ENCODE peak calls at places on chromosomes 11 and 22, in six cellular contexts. D is GM06990, G is astrocyte of the spinal cord, R is mammary epithelial cell, W is breast epithelium, Z is foreskin fibroblast. P is an unnamed sample.

GRCh38 chr11:113806403-113806802 is 26.8 kb downstream of the CLDN25 start:
- DNase-seq in W (no peak), R (peak), Z (peak), D (no peak), G (no peak), P (no peak)

GRCh38 chr11:3058753-3059664 is 1.8 kb upstream of the CARS1 start:
- DNase-seq in W (no peak), D (no peak), G (peak), R (peak), Z (peak), P (peak)

GRCh38 chr11:132361011-132361550 is 990.7 kb downstream of the NTM start:
- DNase-seq in Z (no peak), G (no peak), D (no peak), R (no peak), W (no peak), P (no peak)

GRCh38 chr11:106381895-106382294 is 304.4 kb downstream of the AASDHPPT start:
- DNase-seq in Z (no peak), R (no peak), D (no peak), W (no peak), G (no peak), P (no peak)

GRCh38 chr11:97544401-97544800 is 1154.6 kb downstream of the JRKL start:
- DNase-seq in G (peak), W (no peak), R (no peak), Z (no peak), D (no peak), P (no peak)

GRCh38 chr22:39135092-39135896 is 17.2 kb downstream of the CBX7 start:
- DNase-seq in Z (peak), D (no peak), R (peak), W (peak), G (peak), P (no peak)

GRCh38 chr22:50189184-50189848 is 3.6 kb downstream of the TRABD start:
- DNase-seq in R (no peak), Z (no peak), G (no peak), D (no peak), W (no peak), P (no peak)

GRCh38 chr22:41360126-41360525 is 21.6 kb upstream of the TEF start:
- DNase-seq in Z (no peak), R (no peak), G (no peak), D (no peak), W (no peak), P (no peak)

GRCh38 chr11:102807921-102808320 is 10.0 kb upstream of the MMP1 start:
- DNase-seq in D (no peak), G (peak), Z (no peak), R (no peak), W (no peak), P (no peak)

GRCh38 chr22:50282361-50283144 is 12.4 kb upstream of the MAPK11 start:
- DNase-seq in D (no peak), R (peak), Z (peak), G (peak), W (peak), P (no peak)

GRCh38 chr11:121723261-121723741 is 270.5 kb upstream of the SORL1-AS1 start:
- DNase-seq in Z (peak), D (no peak), G (peak), R (no peak), W (no peak), P (no peak)

GRCh38 chr22:45507798-45508197 is 5.1 kb downstream of the FBLN1 start:
- DNase-seq in W (no peak), R (no peak), Z (no peak), G (no peak), D (no peak), P (no peak)

GRCh38 chr22:41237707-41238569 is 2.8 kb downstream of the CHADL start:
- DNase-seq in Z (peak), G (peak), R (peak), D (peak), W (peak), P (no peak)

GRCh38 chr11:7965386-7965785 is at the start of gene NLRP10:
- DNase-seq in R (peak), G (peak), D (no peak), Z (peak), W (no peak), P (peak)
- H3K4me3 ChIP-seq in R (no peak), G (no peak), D (no peak), Z (no peak), W (no peak), P (no peak)

DNA sequence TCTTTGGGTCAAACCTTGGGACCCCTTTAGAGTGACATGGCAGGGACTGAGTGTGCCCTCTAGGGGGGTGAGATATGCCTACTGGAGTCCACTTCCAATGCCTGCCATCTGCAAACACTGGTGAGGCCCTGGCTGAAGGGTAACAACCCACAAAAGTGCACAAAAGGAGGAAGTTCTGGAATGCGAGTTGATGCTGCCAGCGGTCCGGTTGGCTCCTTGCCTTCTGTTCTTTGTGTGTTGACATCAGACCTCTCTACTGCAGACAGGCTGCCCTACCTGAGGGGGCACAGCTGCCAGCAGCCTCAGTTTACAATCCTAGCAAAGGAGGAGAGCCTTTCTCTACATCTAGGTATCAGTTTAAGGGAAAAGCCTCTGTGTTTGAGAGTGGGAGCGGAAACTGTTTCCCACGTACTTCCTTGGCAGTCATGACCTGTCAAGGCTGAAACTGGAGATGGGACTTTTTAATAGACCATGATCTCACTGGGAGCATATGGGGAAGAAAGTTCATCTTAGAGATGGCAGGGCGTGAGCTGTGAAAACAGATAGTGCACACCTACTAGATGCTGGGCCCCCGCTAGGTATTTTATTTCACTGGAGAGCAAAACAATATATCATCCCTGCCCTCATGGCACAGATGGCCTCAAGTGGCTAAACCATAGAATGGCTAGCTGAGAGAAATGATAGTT is 27.2 kb downstream of the BMAL1 start:
- DNase-seq in D (no peak), G (no peak), R (no peak), W (no peak), Z (no peak), P (no peak)
- H3K4me3 ChIP-seq in D (no peak), G (no peak), R (no peak), W (no peak), Z (no peak), P (no peak)

GRCh38 chr22:37609240-37610152 is 862 bp downstream of the GGA1 start:
- DNase-seq in Z (peak), R (peak), D (no peak), G (no peak), W (no peak), P (no peak)

GRCh38 chr22:37611202-37611601 is 2.6 kb downstream of the GGA1 start:
- DNase-seq in Z (peak), R (no peak), W (no peak), D (no peak), G (no peak), P (no peak)

GRCh38 chr22:37608477-37609239 is at the start of gene GGA1:
- DNase-seq in R (peak), W (peak), G (peak), D (peak), Z (peak), P (peak)

GRCh38 chr22:37607912-37608476 is 640 bp upstream of the GGA1 start:
- DNase-seq in Z (no peak), W (no peak), R (no peak), G (no peak), D (no peak), P (no peak)

GRCh38 chr22:37610480-37611148 is 2.0 kb downstream of the GGA1 start:
- DNase-seq in G (no peak), W (no peak), Z (no peak), R (no peak), D (no peak), P (no peak)
- H3K4me3 ChIP-seq in G (no peak), W (no peak), Z (no peak), R (no peak), D (peak), P (no peak)

GRCh38 chr22:24181996-24182560 is 791 bp downstream of the SUSD2 start:
- DNase-seq in D (no peak), W (no peak), R (no peak), G (no peak), Z (no peak), P (no peak)
- H3K4me3 ChIP-seq in D (no peak), W (peak), R (no peak), G (no peak), Z (no peak), P (no peak)

DNA sequence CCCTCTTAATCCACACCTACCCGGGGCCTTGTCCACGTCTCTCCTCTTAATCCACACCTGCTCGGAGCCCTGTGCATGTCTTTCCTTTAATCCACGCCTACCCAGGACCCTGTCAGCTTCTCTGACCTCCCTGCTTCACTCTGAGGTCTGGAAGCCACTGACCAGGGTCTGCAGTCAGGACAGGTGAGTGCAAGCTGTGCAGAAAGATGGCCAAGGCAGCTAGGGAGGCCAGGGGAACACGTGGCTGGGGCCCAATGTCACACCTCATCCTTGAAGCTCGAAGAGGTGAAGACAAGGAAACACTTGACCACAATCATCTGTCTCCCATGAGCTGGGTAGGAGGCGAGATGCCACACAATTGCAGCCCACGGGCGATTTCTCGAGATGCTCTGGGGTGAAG is 1516.9 kb downstream of the BRD1 start:
- DNase-seq in Z (no peak), R (no peak), D (no peak), G (no peak), W (no peak), P (no peak)
- H3K4me3 ChIP-seq in Z (no peak), R (no peak), D (no peak), G (no peak), W (no peak), P (no peak)

GRCh38 chr11:57640068-57640800 is 9.5 kb downstream of the YPEL4 start:
- DNase-seq in W (no peak), D (no peak), R (no peak), Z (no peak), G (no peak), P (no peak)
- H3K4me3 ChIP-seq in W (peak), D (no peak), R (peak), Z (peak), G (peak), P (peak)

GRCh38 chr11:65434667-65435179 is 12.1 kb downstream of the NEAT1 start:
- DNase-seq in R (no peak), G (peak), W (no peak), Z (peak), D (no peak), P (no peak)
- H3K4me3 ChIP-seq in R (no peak), G (no peak), W (no peak), Z (peak), D (no peak), P (peak)

DNA sequence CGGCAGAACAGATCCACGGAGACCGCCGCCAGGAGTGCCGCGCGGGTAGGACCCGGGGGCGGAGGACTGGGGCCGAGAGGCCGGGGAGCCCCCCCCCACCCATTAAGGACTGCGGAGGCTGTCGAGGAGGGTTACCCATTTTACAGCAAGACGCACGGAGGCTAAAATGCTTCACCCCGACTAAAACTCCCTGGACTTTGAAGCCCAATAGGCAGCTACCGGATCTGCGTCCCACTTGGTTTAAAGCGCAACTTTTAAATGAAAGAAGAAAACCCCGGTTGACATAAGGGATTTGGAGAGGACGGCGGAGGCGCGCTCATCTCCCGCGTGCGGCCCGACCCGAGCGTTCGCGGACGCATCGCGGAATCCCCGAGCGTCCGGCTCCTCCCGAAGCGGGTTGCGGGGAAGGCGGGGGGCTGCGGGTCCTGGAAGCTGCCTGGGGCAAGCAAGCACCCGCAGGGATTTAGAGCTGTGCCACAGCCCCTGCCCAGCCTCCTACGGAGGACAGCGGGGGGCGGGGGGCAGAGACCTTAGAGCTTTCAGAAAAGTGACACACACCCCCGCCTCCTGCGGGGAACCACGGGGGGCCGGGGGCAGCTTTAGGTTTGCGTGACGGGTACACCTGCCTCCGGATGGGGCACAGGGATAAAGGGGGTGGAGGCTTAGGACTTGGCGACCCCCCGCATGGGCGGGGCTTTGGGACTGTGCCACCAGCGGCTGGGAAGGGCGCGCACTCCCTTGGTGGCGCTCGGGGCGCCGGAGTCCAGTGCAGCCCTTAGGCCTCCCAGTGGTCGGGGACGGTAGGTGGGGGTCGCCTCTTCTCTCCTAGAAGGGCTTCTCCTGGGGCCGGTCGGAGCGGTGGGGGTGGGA is 761 bp upstream of the CELSR1 start:
- DNase-seq in R (peak), W (no peak), G (peak), D (no peak), Z (peak), P (no peak)
- H3K4me3 ChIP-seq in R (peak), W (peak), G (peak), D (peak), Z (peak), P (peak)

P was measured in skeletal muscle cell.